ENCODE peak calls at places on chromosomes 16 and 17, in five cellular contexts. N, R, C, S and G are unnamed samples. For H3K27me3, the result is how much of the 10 kb centered on the place peaks cover.

GRCh38 chr17:69978056-69978646 is 96.9 kb upstream of the KCNJ16 start:
- DNase-seq in N (no peak), R (no peak), C (no peak), S (no peak), G (no peak)

GRCh38 chr16:81636298-81636960 is 142.7 kb upstream of the PLCG2 start:
- DNase-seq in N (no peak), R (no peak), C (no peak), S (no peak), G (peak)

GRCh38 chr17:50642071-50642721 is 7.5 kb downstream of the ABCC3 start:
- DNase-seq in N (no peak), R (no peak), C (no peak), S (no peak), G (no peak)

GRCh38 chr17:30225919-30226553 is 9.5 kb downstream of the SLC6A4 start:
- DNase-seq in N (no peak), R (no peak), C (no peak), S (no peak), G (peak)

GRCh38 chr17:34235389-34236028 is 19.6 kb upstream of the CCL2 start:
- DNase-seq in N (no peak), R (no peak), C (peak), S (no peak), G (peak)

GRCh38 chr16:50645858-50646257 is 35.3 kb downstream of the SNX20 start:
- DNase-seq in N (no peak), R (no peak), C (no peak), S (no peak), G (no peak)

GRCh38 chr16:48829361-48829760 is 219.4 kb upstream of the N4BP1 start:
- DNase-seq in N (no peak), R (no peak), C (no peak), S (no peak), G (no peak)

GRCh38 chr16:88839026-88839529 is 17.7 kb downstream of the GALNS start:
- DNase-seq in N (no peak), R (no peak), C (no peak), S (no peak), G (no peak)

GRCh38 chr16:57988929-57989328 is 11.5 kb downstream of the ZNF319 start:
- DNase-seq in N (no peak), R (no peak), C (no peak), S (no peak), G (no peak)

GRCh38 chr16:10180771-10181163 is 1.5 kb downstream of the GRIN2A start:
- DNase-seq in N (peak), R (no peak), C (no peak), S (no peak), G (peak)

DNA sequence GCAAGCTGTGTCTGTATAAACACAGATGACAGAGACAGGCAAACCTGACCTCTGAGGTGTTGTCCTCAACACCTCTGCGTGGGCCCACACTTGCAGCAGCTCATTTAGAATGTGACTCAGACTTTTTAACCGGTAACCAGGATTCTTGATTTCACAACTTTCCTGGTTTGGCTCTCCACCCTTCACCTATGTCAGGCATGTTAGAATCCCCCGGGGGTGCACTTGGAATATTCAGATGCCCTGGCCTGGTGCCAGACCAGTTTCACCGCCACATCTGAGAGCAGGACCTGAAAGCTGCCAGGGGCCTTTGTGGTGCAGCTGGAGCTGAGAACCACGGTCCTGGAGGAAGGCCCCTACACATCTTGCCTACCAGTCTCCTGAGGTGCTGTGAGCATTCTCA is 4.8 kb downstream of the DHODH start:
- DNase-seq in N (no peak), R (no peak), C (peak), S (peak), G (no peak)
- H3K27ac ChIP-seq in N (no peak), R (no peak), C (no peak), S (peak), G (no peak)

GRCh38 chr17:47404006-47404405 is 80.3 kb downstream of the EFCAB13 start:
- DNase-seq in N (no peak), R (no peak), C (no peak), S (no peak), G (no peak)
- H3K4me3 ChIP-seq in N (no peak), R (no peak), C (no peak), S (no peak), G (no peak)

GRCh38 chr16:2286550-2286949 is 18.6 kb upstream of the RNPS1 start:
- DNase-seq in N (no peak), R (no peak), C (no peak), S (no peak), G (no peak)

GRCh38 chr16:2287916-2288547 is 20.1 kb upstream of the RNPS1 start:
- DNase-seq in N (no peak), R (no peak), C (no peak), S (no peak), G (no peak)

GRCh38 chr16:2288701-2289100 is 20.8 kb upstream of the RNPS1 start:
- DNase-seq in N (no peak), R (no peak), C (no peak), S (no peak), G (no peak)

GRCh38 chr16:2292221-2292620 is 24.3 kb upstream of the RNPS1 start:
- DNase-seq in N (no peak), R (no peak), C (no peak), S (no peak), G (no peak)

DNA sequence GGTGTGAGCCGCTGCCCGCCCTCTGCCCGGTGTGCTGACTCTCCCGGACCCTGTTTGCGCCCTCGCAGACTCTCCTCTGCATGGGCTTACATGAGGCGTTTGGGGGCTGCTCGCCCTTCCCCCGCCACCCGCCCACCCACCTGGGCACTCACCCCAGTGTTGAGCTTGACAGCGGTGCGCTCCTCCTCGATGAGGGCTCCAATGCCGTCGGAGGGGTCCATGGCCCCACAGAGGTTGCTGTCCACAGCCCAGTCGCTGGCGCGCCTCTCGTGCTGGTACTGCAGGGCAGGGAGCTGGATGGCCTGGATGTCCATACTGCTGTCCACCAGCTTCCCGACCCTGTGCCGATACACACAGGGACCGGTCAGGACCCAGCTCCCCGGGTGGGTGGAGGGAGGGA is 21.4 kb upstream of the RNPS1 start:
- DNase-seq in N (no peak), R (no peak), C (no peak), S (no peak), G (no peak)
- H3K27me3 ChIP-seq in N (under half), R (under half), C (under half), S (under half), G (under half)

GRCh38 chr17:41322903-41323895 is 7.7 kb upstream of the KRTAP17-1 start:
- DNase-seq in N (no peak), R (no peak), C (no peak), S (no peak), G (no peak)
- H3K27ac ChIP-seq in N (no peak), R (no peak), C (no peak), S (no peak), G (no peak)

DNA sequence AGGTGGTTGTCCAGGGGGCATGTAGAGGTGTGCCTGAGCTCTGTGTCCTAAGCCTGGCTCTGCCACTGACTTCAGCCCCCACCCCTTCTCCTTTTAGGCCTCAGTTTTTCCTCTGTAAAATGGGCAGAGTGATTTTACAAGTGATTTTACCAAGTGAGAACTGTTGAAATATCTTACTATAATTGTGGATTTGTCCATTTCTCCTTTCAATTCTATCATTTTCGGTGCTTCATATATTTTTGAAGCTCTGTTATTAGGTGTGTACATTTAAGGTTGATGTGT is 21.7 kb upstream of the HOXB9 start:
- DNase-seq in N (no peak), R (no peak), C (no peak), S (no peak), G (no peak)
- H3K4me3 ChIP-seq in N (no peak), R (no peak), C (no peak), S (no peak), G (no peak)

DNA sequence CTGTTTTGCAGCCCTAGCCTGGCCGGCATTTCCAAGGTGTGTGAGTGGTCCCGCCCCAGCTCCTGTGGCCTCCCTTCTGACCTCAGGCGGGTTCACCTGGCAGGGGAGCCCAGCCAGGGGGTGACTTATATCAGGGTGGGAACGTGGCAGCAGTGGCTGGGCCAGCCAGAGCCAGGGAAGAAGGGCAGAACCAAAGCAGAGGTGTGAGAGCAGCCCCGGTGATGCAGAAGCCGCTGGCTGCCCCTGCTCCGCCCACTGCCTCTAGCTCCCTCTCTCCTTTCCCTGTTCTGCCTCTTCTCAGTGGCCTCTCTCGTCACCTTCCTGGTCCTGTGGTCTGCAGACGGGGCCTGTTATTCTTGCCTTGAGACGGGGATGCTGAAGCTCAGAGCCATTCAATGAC is 12.1 kb downstream of the MGAT5B start:
- DNase-seq in N (no peak), R (no peak), C (no peak), S (no peak), G (no peak)
- H3K27me3 ChIP-seq in N (under half), R (under half), C (under half), S (under half), G (under half)

DNA sequence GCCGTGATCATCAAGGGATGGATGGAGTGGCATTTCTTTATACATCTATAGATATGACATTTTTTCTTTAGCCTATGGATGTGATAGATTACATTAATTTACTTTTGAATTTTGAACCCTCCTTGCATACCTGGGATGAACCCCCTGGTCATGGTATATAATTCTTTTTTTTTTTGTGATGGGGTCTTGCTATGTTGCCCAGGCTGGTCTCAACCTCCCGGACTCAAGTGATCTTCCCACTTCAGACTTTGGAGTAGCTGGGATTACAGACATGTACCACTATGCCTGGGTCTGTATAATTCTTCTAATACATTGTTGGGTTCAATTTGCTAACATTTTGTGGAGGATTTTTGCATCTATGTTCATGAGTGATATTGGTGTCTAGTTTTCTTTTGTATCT is 1.7 kb upstream of the TNS4 start:
- DNase-seq in N (no peak), R (no peak), C (no peak), S (no peak), G (no peak)
- H3K27ac ChIP-seq in N (no peak), R (no peak), C (no peak), S (no peak), G (no peak)